ENCODE peak calls at places on chromosomes 2 and 18, in seven cellular contexts. Z, J, N, K, O, Y and I are unnamed samples. For H3K36me3, the result is how much of the 10 kb centered on the place peaks cover.

GRCh38 chr2:24206242-24206641 is 31.4 kb downstream of the FAM228A start:
- DNase-seq in K (no peak), J (no peak), Z (no peak), O (no peak), Y (no peak), N (no peak), I (no peak)

GRCh38 chr2:112794131-112794733 is 9.9 kb upstream of the IL1A start:
- DNase-seq in Z (no peak), N (no peak), O (peak), Y (peak), J (no peak), K (peak), I (peak)

GRCh38 chr2:160429248-160430000 is 64.2 kb downstream of the RBMS1 start:
- DNase-seq in Z (no peak), O (peak), J (no peak), K (no peak), N (no peak), Y (peak), I (no peak)

GRCh38 chr18:75173125-75173432 is 35.9 kb downstream of the PTGR3 start:
- DNase-seq in J (no peak), Z (peak), Y (no peak), O (peak), K (no peak), N (no peak), I (no peak)

GRCh38 chr2:200702646-200703118 is 109.0 kb upstream of the BZW1 start:
- DNase-seq in K (no peak), Y (no peak), N (no peak), J (peak), O (peak), Z (no peak), I (no peak)

GRCh38 chr2:218431878-218432277 is 13.0 kb downstream of the VIL1 start:
- DNase-seq in N (peak), Y (no peak), K (no peak), O (no peak), J (no peak), Z (no peak), I (peak)

GRCh38 chr2:69567157-69567908 is 76.2 kb downstream of the AAK1 start:
- DNase-seq in K (no peak), O (no peak), J (no peak), N (no peak), Z (no peak), Y (peak), I (no peak)

GRCh38 chr2:231396058-231396821 is 730 bp downstream of the B3GNT7 start:
- DNase-seq in Z (peak), Y (no peak), N (peak), O (peak), K (peak), J (no peak), I (no peak)

GRCh38 chr2:36680012-36680411 is 16.5 kb upstream of the VIT start:
- DNase-seq in J (no peak), O (no peak), K (no peak), N (no peak), Y (no peak), Z (no peak), I (no peak)

GRCh38 chr2:95354925-95355324 is 47.6 kb upstream of the FAHD2A start:
- DNase-seq in K (no peak), J (no peak), O (no peak), Z (peak), N (peak), Y (no peak), I (no peak)

GRCh38 chr18:53281406-53281805 is 941.4 kb downstream of the DCC start:
- DNase-seq in J (no peak), N (no peak), Y (no peak), K (no peak), O (no peak), Z (no peak), I (no peak)

GRCh38 chr2:179140546-179140945 is 90.6 kb upstream of the CCDC141 start:
- DNase-seq in K (no peak), O (no peak), J (no peak), N (no peak), Z (no peak), Y (no peak), I (no peak)

GRCh38 chr2:181953773-181954537 is 31.7 kb upstream of the PPP1R1C start:
- DNase-seq in O (peak), N (peak), K (peak), Z (peak), Y (no peak), J (peak), I (peak)

GRCh38 chr2:160517731-160518130 is 24.1 kb upstream of the RBMS1 start:
- DNase-seq in Y (no peak), N (no peak), J (no peak), Z (no peak), O (no peak), K (no peak), I (no peak)

GRCh38 chr18:31587538-31587937 is 4.1 kb upstream of the TTR start:
- DNase-seq in K (no peak), J (no peak), N (no peak), Z (no peak), Y (no peak), O (no peak), I (no peak)

GRCh38 chr2:137964066-137964858 is at the start of gene HNMT:
- DNase-seq in N (peak), Z (peak), J (no peak), Y (peak), K (peak), O (no peak), I (peak)

GRCh38 chr2:94622113-94622618 is 249.1 kb upstream of the TEKT4 start:
- DNase-seq in J (no peak), Y (no peak), Z (no peak), O (no peak), K (no peak), N (peak), I (peak)

GRCh38 chr2:11004206-11004605 is 92.5 kb downstream of the KCNF1 start:
- DNase-seq in K (no peak), N (no peak), Y (peak), J (no peak), Z (no peak), O (no peak), I (no peak)

GRCh38 chr2:223469270-223470057 is 132.7 kb downstream of the SCG2 start:
- DNase-seq in J (no peak), N (peak), O (no peak), K (peak), Y (no peak), Z (no peak), I (peak)

GRCh38 chr2:12514631-12515437 is 201.9 kb upstream of the TRIB2 start:
- DNase-seq in J (peak), Z (no peak), K (peak), Y (no peak), O (no peak), N (no peak), I (no peak)

GRCh38 chr18:27413495-27414401 is 228.6 kb upstream of the CHST9 start:
- DNase-seq in Y (peak), Z (no peak), N (no peak), K (no peak), J (no peak), O (no peak), I (no peak)

GRCh38 chr2:40451926-40452605 is at the start of gene SLC8A1:
- DNase-seq in N (peak), K (peak), Y (no peak), J (no peak), Z (peak), O (peak), I (peak)

GRCh38 chr2:12070581-12070980 is 324.1 kb downstream of the LPIN1 start:
- DNase-seq in Z (no peak), Y (no peak), N (no peak), O (no peak), K (no peak), J (no peak), I (no peak)

GRCh38 chr18:45596048-45596447 is 19.2 kb upstream of the SLC14A2 start:
- DNase-seq in O (no peak), J (no peak), K (no peak), Z (no peak), N (no peak), Y (no peak), I (no peak)

GRCh38 chr2:222835142-222835822 is 25.6 kb upstream of the ACSL3 start:
- DNase-seq in Z (no peak), Y (peak), K (no peak), O (no peak), N (no peak), J (no peak), I (no peak)

DNA sequence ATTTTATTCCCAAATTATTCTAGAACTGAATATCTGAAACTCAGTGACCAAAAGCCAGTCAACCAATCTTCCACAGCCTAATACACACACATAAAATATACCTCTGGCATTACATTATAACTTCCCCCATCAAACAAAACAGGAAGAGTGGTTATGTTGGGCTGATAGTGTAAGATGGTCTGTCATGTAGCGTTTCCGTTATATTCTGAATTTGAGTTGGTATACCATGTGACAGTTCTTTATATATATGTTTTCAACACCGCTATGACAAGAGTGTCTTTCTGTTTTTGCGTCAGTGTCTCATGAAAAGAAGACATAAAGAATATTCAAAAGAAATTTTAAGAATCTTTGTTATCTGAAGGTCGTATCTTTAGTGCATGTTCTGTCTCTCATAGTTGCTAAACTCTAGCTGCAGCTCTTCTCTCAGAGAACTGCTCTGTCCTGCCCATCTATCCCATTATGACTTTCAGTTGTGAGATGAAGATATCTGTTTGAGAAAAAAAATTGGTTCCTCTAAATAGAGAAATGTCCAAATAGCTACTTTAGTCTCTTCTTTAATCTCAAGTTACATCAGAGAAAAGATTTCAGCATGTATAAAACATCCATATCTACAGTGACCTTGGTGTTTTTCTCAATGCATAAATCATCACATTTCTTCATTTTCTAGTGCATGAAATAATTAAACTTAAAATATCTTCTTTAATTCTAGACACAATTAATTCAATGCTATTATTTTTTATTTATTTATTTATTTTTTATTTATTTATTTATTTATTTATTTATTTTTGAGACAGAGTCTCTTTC is 24.1 kb upstream of the PSME4 start:
- DNase-seq in K (no peak), O (no peak), N (no peak), Z (no peak), J (no peak), Y (no peak), I (no peak)
- H3K27ac ChIP-seq in K (no peak), O (no peak), N (no peak), Z (no peak), J (peak), Y (no peak), I (no peak)

GRCh38 chr2:9488583-9489547 is 14.5 kb downstream of the IAH1 start:
- DNase-seq in N (no peak), Y (no peak), K (no peak), Z (no peak), O (no peak), J (no peak), I (no peak)
- H3K36me3 ChIP-seq in N (half or more), Y (half or more), K (half or more), Z (half or more), O (half or more), J (half or more), I (under half)

DNA sequence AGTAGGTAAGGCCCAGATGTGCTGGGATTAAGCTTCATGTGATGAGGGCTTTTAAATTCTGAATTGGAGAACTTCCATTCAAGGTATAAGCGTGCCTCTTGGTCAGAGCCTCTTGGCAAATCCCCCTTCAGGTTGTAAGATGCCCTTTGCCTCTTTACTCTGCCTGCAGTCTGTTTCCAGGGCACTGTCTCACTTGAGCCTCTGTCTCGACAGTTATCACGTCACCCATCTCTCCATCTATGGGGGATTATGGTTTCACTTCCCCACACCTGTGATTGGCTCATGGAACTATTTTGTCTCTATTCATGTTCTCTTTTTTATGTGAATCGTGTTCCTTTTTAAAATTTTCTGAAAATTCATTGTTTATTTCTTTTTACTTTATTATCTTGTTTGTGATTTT is 51.7 kb downstream of the COA5 start:
- DNase-seq in O (peak), K (no peak), N (no peak), Y (no peak), J (no peak), Z (no peak), I (no peak)
- H3K27ac ChIP-seq in O (peak), K (no peak), N (no peak), Y (no peak), J (no peak), Z (no peak), I (no peak)

GRCh38 chr2:99689135-99689742 is 199.4 kb upstream of the REV1 start:
- DNase-seq in J (no peak), K (no peak), Y (no peak), O (peak), Z (no peak), N (no peak), I (no peak)

GRCh38 chr2:99692785-99693184 is 203.0 kb upstream of the REV1 start:
- DNase-seq in N (no peak), Y (no peak), Z (peak), J (no peak), O (peak), K (no peak), I (no peak)

GRCh38 chr2:99694331-99694730 is 204.5 kb upstream of the REV1 start:
- DNase-seq in J (no peak), N (no peak), K (no peak), O (no peak), Z (peak), Y (no peak), I (no peak)

GRCh38 chr2:99691931-99692330 is 202.1 kb upstream of the REV1 start:
- DNase-seq in N (no peak), O (no peak), Z (no peak), K (no peak), J (no peak), Y (no peak), I (no peak)

DNA sequence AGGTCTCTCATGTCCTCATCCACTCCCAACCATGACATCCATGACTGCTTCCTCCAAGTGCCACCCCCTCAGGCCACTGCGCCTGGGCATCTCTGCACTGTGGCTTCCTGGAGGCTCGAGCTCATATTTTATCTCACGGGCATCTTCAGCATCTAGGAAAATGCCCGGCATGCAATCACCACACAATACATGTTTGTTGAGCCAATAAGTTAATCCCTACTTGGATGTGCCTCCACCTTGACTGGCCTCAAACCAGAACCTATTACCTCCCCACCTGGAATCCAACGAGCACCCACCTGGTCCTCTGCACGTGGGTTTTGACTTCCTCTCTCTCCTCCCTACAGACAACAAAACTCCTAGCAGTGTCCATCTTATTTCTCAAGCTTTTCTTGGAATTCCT is 198.9 kb upstream of the REV1 start:
- DNase-seq in N (no peak), K (no peak), Y (no peak), O (no peak), J (no peak), Z (no peak), I (no peak)
- H3K36me3 ChIP-seq in N (under half), K (under half), Y (under half), O (under half), J (under half), Z (under half), I (under half)

DNA sequence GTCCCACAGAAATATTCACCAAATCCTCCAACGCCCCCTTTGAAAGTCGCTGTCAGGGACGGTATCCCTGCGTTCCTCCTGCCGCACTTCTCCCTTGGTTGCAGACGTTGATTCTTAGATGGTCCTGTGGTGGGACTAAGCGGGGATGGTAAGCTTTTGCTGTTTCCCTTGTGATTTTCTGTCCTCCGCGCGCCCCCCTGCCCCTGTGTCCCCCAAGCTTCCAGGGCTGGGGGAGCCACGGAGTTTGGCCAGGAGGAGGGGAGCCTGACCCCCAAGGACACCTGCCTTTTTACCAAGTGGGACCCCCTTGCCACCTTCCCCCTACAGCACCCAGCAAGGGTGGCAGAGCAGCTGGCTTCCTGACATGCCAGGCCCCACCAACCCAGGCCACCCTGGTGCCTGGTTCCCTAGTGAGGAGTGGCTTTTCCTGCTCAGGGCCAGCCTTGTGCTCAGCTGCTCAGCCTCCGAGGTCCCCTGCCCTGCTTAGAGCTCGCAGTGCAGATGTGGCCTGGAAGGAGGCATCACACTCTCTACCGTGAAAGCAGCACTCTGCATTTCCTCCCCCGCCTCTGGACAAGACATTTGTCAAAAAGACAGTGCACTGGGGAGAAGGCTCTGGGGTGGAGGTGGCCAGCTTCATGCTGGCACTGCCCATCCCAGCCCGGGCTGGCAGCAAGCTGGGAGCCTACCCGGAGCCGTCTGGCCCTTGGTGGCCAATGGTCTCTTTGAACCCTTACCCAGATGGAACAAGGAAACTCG is 49.4 kb downstream of the TWIST2 start:
- DNase-seq in N (no peak), Y (no peak), Z (no peak), O (no peak), K (no peak), J (no peak), I (no peak)
- H3K27ac ChIP-seq in N (no peak), Y (no peak), Z (no peak), O (no peak), K (no peak), J (no peak), I (no peak)

GRCh38 chr18:9922592-9923308 is 8.9 kb downstream of the VAPA start:
- DNase-seq in Z (no peak), N (no peak), O (no peak), J (no peak), K (no peak), Y (no peak), I (no peak)
- H3K36me3 ChIP-seq in Z (under half), N (under half), O (under half), J (under half), K (under half), Y (under half), I (under half)

GRCh38 chr2:54240515-54241219 is 15.4 kb downstream of the TSPYL6 start:
- DNase-seq in N (no peak), Z (peak), J (no peak), O (no peak), K (no peak), Y (no peak), I (no peak)

GRCh38 chr2:54233832-54234649 is 22.0 kb downstream of the TSPYL6 start:
- DNase-seq in O (no peak), Y (no peak), J (no peak), K (no peak), Z (no peak), N (no peak), I (no peak)

GRCh38 chr2:54237428-54237827 is 18.6 kb downstream of the TSPYL6 start:
- DNase-seq in J (no peak), K (no peak), N (no peak), Y (no peak), Z (no peak), O (no peak), I (no peak)

GRCh38 chr2:54239427-54239826 is 16.6 kb downstream of the TSPYL6 start:
- DNase-seq in N (no peak), K (no peak), O (no peak), Z (no peak), Y (no peak), J (no peak), I (no peak)
- H3K27ac ChIP-seq in N (no peak), K (no peak), O (no peak), Z (no peak), Y (no peak), J (no peak), I (peak)